ENCODE peak calls at places on chromosomes 5 and 9, in four cellular contexts. R, W, S and Q are unnamed samples.

GRCh38 chr9:107866912-107867311 is 377.3 kb upstream of the KLF4 start:
- DNase-seq in R (no peak), W (no peak), S (no peak), Q (no peak)

GRCh38 chr5:171957591-171958251 is 48.7 kb downstream of the FBXW11 start:
- DNase-seq in R (no peak), W (no peak), S (no peak), Q (no peak)

GRCh38 chr5:171989276-171989675 is 17.2 kb downstream of the FBXW11 start:
- DNase-seq in R (no peak), W (no peak), S (no peak), Q (no peak)

GRCh38 chr5:132850066-132850465 is 16.2 kb downstream of the GDF9 start:
- DNase-seq in R (peak), W (no peak), S (no peak), Q (no peak)

GRCh38 chr9:19119241-19119640 is 8.1 kb downstream of the PLIN2 start:
- DNase-seq in R (no peak), W (no peak), S (no peak), Q (no peak)

GRCh38 chr9:2411459-2412215 is 209.9 kb upstream of the VLDLR start:
- DNase-seq in R (peak), W (no peak), S (no peak), Q (no peak)

GRCh38 chr5:59562756-59563389 is 330.7 kb downstream of the PDE4D start:
- DNase-seq in R (peak), W (peak), S (no peak), Q (no peak)

GRCh38 chr5:159781626-159782157 is 134.6 kb upstream of the ADRA1B start:
- DNase-seq in R (no peak), W (no peak), S (no peak), Q (peak)

GRCh38 chr5:87252283-87252605 is 15.4 kb upstream of the RASA1 start:
- DNase-seq in R (no peak), W (no peak), S (no peak), Q (no peak)

GRCh38 chr9:133067813-133068212 is 6.0 kb downstream of the CEL start:
- DNase-seq in R (no peak), W (no peak), S (no peak), Q (no peak)

GRCh38 chr5:103256178-103256577 is 2.4 kb upstream of the MACIR start:
- DNase-seq in R (no peak), W (no peak), S (no peak), Q (no peak)

GRCh38 chr5:172932313-172933017 is 26.8 kb upstream of the RPL26L1 start:
- DNase-seq in R (peak), W (peak), S (peak), Q (peak)

GRCh38 chr5:34957857-34958690 is 28.7 kb downstream of the DNAJC21 start:
- DNase-seq in R (peak), W (peak), S (no peak), Q (peak)

GRCh38 chr9:98584059-98584458 is 124.7 kb downstream of the GABBR2 start:
- DNase-seq in R (no peak), W (no peak), S (no peak), Q (no peak)